ENCODE peak calls at places on chromosome 11, in eight cellular contexts. D is A172, O is GM23248, B is amygdala, V is M059J, I is iPS-NIHi11, T is T-helper 1 cell, Z is neural crest cell. Y is an unnamed sample.

GRCh38 chr11:36048496-36049247 is 104.8 kb downstream of the LDLRAD3 start:
- DNase-seq in D (no peak), B (no peak), Z (no peak), I (no peak), T (no peak), V (peak), O (no peak), Y (no peak)

GRCh38 chr11:123718075-123718868 is 23.2 kb downstream of the ZNF202 start:
- DNase-seq in T (no peak), O (no peak), V (no peak), Z (no peak), D (no peak), B (no peak), I (no peak), Y (no peak)

GRCh38 chr11:127003260-127003981 is 2.9 kb upstream of the KIRREL3 start:
- DNase-seq in T (no peak), B (no peak), Z (peak), V (peak), O (peak), D (no peak), I (peak), Y (no peak)

GRCh38 chr11:63567044-63567840 is 4.1 kb upstream of the PLAAT2 start:
- DNase-seq in V (peak), Z (no peak), B (no peak), O (peak), T (peak), I (no peak), D (peak), Y (no peak)

GRCh38 chr11:76670475-76671235 is at the start of gene LRRC32:
- DNase-seq in Z (no peak), B (no peak), V (no peak), O (peak), T (no peak), D (no peak), I (peak), Y (no peak)

GRCh38 chr11:123429851-123430735 is at the start of gene GRAMD1B:
- DNase-seq in T (peak), B (no peak), V (peak), O (peak), D (peak), I (peak), Z (peak), Y (no peak)

GRCh38 chr11:132072044-132072879 is 701.8 kb downstream of the NTM start:
- DNase-seq in B (no peak), V (peak), D (peak), T (no peak), O (peak), Z (no peak), I (peak), Y (no peak)

GRCh38 chr11:41133023-41133422 is 326.4 kb downstream of the LRRC4C start:
- DNase-seq in B (no peak), O (no peak), T (no peak), V (no peak), Z (no peak), D (no peak), I (no peak), Y (no peak)

GRCh38 chr11:73982595-73982989 is at the start of gene UCP2:
- DNase-seq in T (peak), B (no peak), D (no peak), Z (peak), I (peak), O (peak), V (no peak), Y (peak)

GRCh38 chr11:13091804-13092203 is 82.7 kb downstream of the RASSF10 start:
- DNase-seq in O (no peak), I (no peak), V (peak), T (no peak), D (no peak), Z (no peak), B (no peak), Y (no peak)

GRCh38 chr11:8318536-8318935 is 54.9 kb upstream of the LMO1 start:
- DNase-seq in I (peak), V (no peak), B (no peak), T (no peak), D (no peak), O (no peak), Z (no peak), Y (no peak)

GRCh38 chr11:128786507-128786906 is 80.6 kb downstream of the KCNJ1 start:
- DNase-seq in D (no peak), O (no peak), V (no peak), I (no peak), T (no peak), Z (no peak), B (no peak), Y (no peak)

GRCh38 chr11:84412862-84413261 is 1126.7 kb upstream of the CCDC90B start:
- DNase-seq in B (no peak), V (no peak), O (no peak), T (no peak), I (no peak), D (no peak), Z (no peak), Y (no peak)

GRCh38 chr11:74480683-74481417 is 12.7 kb downstream of the LIPT2 start:
- DNase-seq in O (no peak), Z (no peak), I (no peak), T (no peak), V (no peak), D (no peak), B (no peak), Y (no peak)

GRCh38 chr11:60919320-60919719 is 4.9 kb upstream of the TMEM132A start:
- DNase-seq in D (no peak), O (no peak), Z (no peak), V (no peak), B (no peak), I (no peak), T (no peak), Y (no peak)

GRCh38 chr11:79066456-79067354 is 374.1 kb downstream of the TENM4 start:
- DNase-seq in D (no peak), I (peak), B (no peak), T (no peak), O (no peak), Z (no peak), V (no peak), Y (no peak)

GRCh38 chr11:88979641-88980040 is 86.1 kb downstream of the GRM5 start:
- DNase-seq in B (no peak), O (peak), I (no peak), T (no peak), V (peak), Z (no peak), D (no peak), Y (no peak)

GRCh38 chr11:106276859-106277436 is 199.5 kb downstream of the AASDHPPT start:
- DNase-seq in V (peak), T (no peak), O (no peak), I (peak), Z (no peak), B (no peak), D (peak), Y (no peak)

GRCh38 chr11:72920001-72920400 is 105.8 kb downstream of the ATG16L2 start:
- DNase-seq in T (no peak), V (no peak), B (no peak), O (no peak), I (no peak), Z (no peak), D (no peak), Y (no peak)

GRCh38 chr11:100550910-100551309 is 136.2 kb upstream of the ARHGAP42 start:
- DNase-seq in Z (no peak), V (no peak), O (no peak), D (no peak), B (no peak), I (no peak), T (no peak), Y (no peak)

GRCh38 chr11:82676483-82677094 is 57.1 kb downstream of the FAM181B start:
- DNase-seq in T (no peak), Z (no peak), V (no peak), B (no peak), D (peak), I (no peak), O (peak), Y (no peak)

GRCh38 chr11:21556936-21557335 is 635.9 kb upstream of the ANO5 start:
- DNase-seq in T (no peak), B (no peak), V (no peak), Z (no peak), D (no peak), I (no peak), O (no peak), Y (no peak)

GRCh38 chr11:103338621-103339484 is 229.6 kb downstream of the DYNC2H1 start:
- DNase-seq in B (no peak), I (no peak), D (no peak), Z (no peak), V (peak), T (no peak), O (peak), Y (no peak)

GRCh38 chr11:71563401-71563800 is 2.0 kb upstream of the KRTAP5-10 start:
- DNase-seq in Z (peak), V (peak), I (peak), T (no peak), D (peak), B (no peak), O (peak), Y (no peak)

GRCh38 chr11:77144196-77144853 is 16.3 kb downstream of the MYO7A start:
- DNase-seq in I (no peak), Z (no peak), D (no peak), O (no peak), V (no peak), T (no peak), B (no peak), Y (no peak)

GRCh38 chr11:1600626-1601025 is 2.5 kb upstream of the KRTAP5-2 start:
- DNase-seq in I (no peak), Z (no peak), V (no peak), O (no peak), T (no peak), B (no peak), D (no peak), Y (no peak)

GRCh38 chr11:106468091-106468490 is 390.6 kb downstream of the AASDHPPT start:
- DNase-seq in I (no peak), D (peak), Z (no peak), T (no peak), B (no peak), O (peak), V (peak), Y (no peak)

GRCh38 chr11:35655856-35656255 is 6.7 kb upstream of the TRIM44 start:
- DNase-seq in T (no peak), V (no peak), Z (no peak), O (no peak), D (no peak), B (no peak), I (no peak), Y (no peak)

GRCh38 chr11:116170526-116171120 is 602.2 kb downstream of the BUD13 start:
- DNase-seq in T (no peak), I (peak), D (no peak), B (no peak), Z (no peak), O (no peak), V (no peak), Y (no peak)

GRCh38 chr11:9688716-9689511 is 25.0 kb downstream of the SWAP70 start:
- DNase-seq in T (no peak), B (no peak), D (peak), O (peak), Z (no peak), V (peak), I (no peak), Y (no peak)

GRCh38 chr11:22349446-22349845 is 11.3 kb downstream of the SLC17A6 start:
- DNase-seq in I (no peak), B (no peak), D (no peak), V (no peak), Z (no peak), O (no peak), T (no peak), Y (no peak)

GRCh38 chr11:1351278-1351937 is 38.3 kb upstream of the BRSK2 start:
- DNase-seq in B (no peak), D (peak), O (no peak), I (no peak), Z (no peak), V (no peak), T (no peak), Y (no peak)

GRCh38 chr11:134518616-134519389 is 106.8 kb upstream of the B3GAT1 start:
- DNase-seq in T (no peak), V (no peak), D (no peak), I (no peak), B (no peak), O (no peak), Z (no peak), Y (no peak)

GRCh38 chr11:94112182-94112960 is 16.3 kb upstream of the PANX1 start:
- DNase-seq in V (no peak), O (no peak), D (no peak), I (no peak), T (no peak), B (no peak), Z (no peak), Y (no peak)

GRCh38 chr11:64400096-64400495 is 41.1 kb downstream of the RPS6KA4 start:
- DNase-seq in V (peak), B (no peak), T (no peak), O (peak), I (no peak), Z (no peak), D (peak), Y (no peak)

GRCh38 chr11:75946531-75947530 is 131.8 kb downstream of the UVRAG start:
- DNase-seq in B (no peak), D (peak), V (peak), T (no peak), Z (no peak), I (no peak), O (peak), Y (no peak)

GRCh38 chr11:121448431-121448941 is 3.6 kb upstream of the SORL1 start:
- DNase-seq in V (no peak), Z (no peak), B (no peak), I (no peak), T (no peak), O (no peak), D (no peak), Y (no peak)

GRCh38 chr11:64722141-64723050 is 601 bp downstream of the NRXN2 start:
- DNase-seq in O (no peak), Z (no peak), V (no peak), I (no peak), T (no peak), D (no peak), B (no peak), Y (no peak)

GRCh38 chr11:72777755-72778278 is 16.0 kb downstream of the STARD10 start:
- DNase-seq in B (no peak), Z (no peak), V (no peak), D (no peak), I (no peak), O (no peak), T (no peak), Y (no peak)

Y was measured in esophagus squamous epithelium.